ENCODE peak calls at places on chromosome 3, in five cellular contexts. One of them, this sample, is unnamed.

GRCh38 chr3:182683335-182684257 is 109.7 kb upstream of the ATP11B start:
- DNase-seq in A549: peak
- DNase-seq in HepG2: peak
- DNase-seq in K562: peak
- DNase-seq in GM12878: peak
- DNase-seq in this sample: peak

GRCh38 chr3:7621645-7622044 is 760.7 kb downstream of the GRM7 start:
- DNase-seq in A549: no peak
- DNase-seq in HepG2: no peak
- DNase-seq in K562: no peak
- DNase-seq in GM12878: no peak
- DNase-seq in this sample: no peak

GRCh38 chr3:160981217-160981938 is 123.8 kb downstream of the B3GALNT1 start:
- DNase-seq in A549: no peak
- DNase-seq in HepG2: no peak
- DNase-seq in K562: no peak
- DNase-seq in GM12878: peak
- DNase-seq in this sample: no peak

GRCh38 chr3:94206291-94206690 is 143.4 kb downstream of the NSUN3 start:
- DNase-seq in A549: no peak
- DNase-seq in HepG2: no peak
- DNase-seq in K562: no peak
- DNase-seq in GM12878: no peak
- DNase-seq in this sample: no peak

GRCh38 chr3:187398955-187399354 is 30.8 kb downstream of the RTP4 start:
- DNase-seq in A549: no peak
- DNase-seq in HepG2: no peak
- DNase-seq in K562: no peak
- DNase-seq in GM12878: no peak
- DNase-seq in this sample: no peak

GRCh38 chr3:102102394-102102793 is 253.1 kb downstream of the NFKBIZ start:
- DNase-seq in A549: peak
- DNase-seq in HepG2: no peak
- DNase-seq in K562: no peak
- DNase-seq in GM12878: no peak
- DNase-seq in this sample: no peak

GRCh38 chr3:155741598-155741997 is 3.3 kb downstream of the PLCH1 start:
- DNase-seq in A549: no peak
- DNase-seq in HepG2: no peak
- DNase-seq in K562: no peak
- DNase-seq in GM12878: no peak
- DNase-seq in this sample: no peak

GRCh38 chr3:129118745-129119144 is 2.9 kb downstream of the RAB43 start:
- DNase-seq in A549: no peak
- DNase-seq in HepG2: no peak
- DNase-seq in K562: no peak
- DNase-seq in GM12878: no peak
- DNase-seq in this sample: no peak

GRCh38 chr3:196684548-196685407 is 27.3 kb downstream of the CEP19 start:
- DNase-seq in A549: peak
- DNase-seq in HepG2: peak
- DNase-seq in K562: peak
- DNase-seq in GM12878: peak
- DNase-seq in this sample: peak

GRCh38 chr3:31105438-31106077 is 211.1 kb upstream of the GADL1 start:
- DNase-seq in A549: peak
- DNase-seq in HepG2: no peak
- DNase-seq in K562: peak
- DNase-seq in GM12878: no peak
- DNase-seq in this sample: no peak

GRCh38 chr3:40780801-40781406 is 256.1 kb downstream of the ZNF621 start:
- DNase-seq in A549: no peak
- DNase-seq in HepG2: no peak
- DNase-seq in K562: no peak
- DNase-seq in GM12878: no peak
- DNase-seq in this sample: no peak

GRCh38 chr3:128426128-128426921 is 40.4 kb downstream of the DNAJB8 start:
- DNase-seq in A549: peak
- DNase-seq in HepG2: peak
- DNase-seq in K562: peak
- DNase-seq in GM12878: no peak
- DNase-seq in this sample: peak

GRCh38 chr3:140816372-140816771 is 125.3 kb upstream of the SLC25A36 start:
- DNase-seq in A549: no peak
- DNase-seq in HepG2: no peak
- DNase-seq in K562: no peak
- DNase-seq in GM12878: peak
- DNase-seq in this sample: no peak

GRCh38 chr3:197791120-197792018 is at the start of gene LRCH3:
- DNase-seq in A549: peak
- DNase-seq in HepG2: peak
- DNase-seq in K562: peak
- DNase-seq in GM12878: no peak
- DNase-seq in this sample: peak

GRCh38 chr3:122916084-122916483 is 111.5 kb downstream of the SEMA5B start:
- DNase-seq in A549: no peak
- DNase-seq in HepG2: no peak
- DNase-seq in K562: no peak
- DNase-seq in GM12878: no peak
- DNase-seq in this sample: no peak
- TF ChIP-seq ESRRA in A549: no peak
- TF ChIP-seq ESRRA in HepG2: no peak
- TF ChIP-seq ESRRA in K562: no peak
- TF ChIP-seq ESRRA in GM12878: no peak
- TF ChIP-seq ESRRA in this sample: no peak

DNA sequence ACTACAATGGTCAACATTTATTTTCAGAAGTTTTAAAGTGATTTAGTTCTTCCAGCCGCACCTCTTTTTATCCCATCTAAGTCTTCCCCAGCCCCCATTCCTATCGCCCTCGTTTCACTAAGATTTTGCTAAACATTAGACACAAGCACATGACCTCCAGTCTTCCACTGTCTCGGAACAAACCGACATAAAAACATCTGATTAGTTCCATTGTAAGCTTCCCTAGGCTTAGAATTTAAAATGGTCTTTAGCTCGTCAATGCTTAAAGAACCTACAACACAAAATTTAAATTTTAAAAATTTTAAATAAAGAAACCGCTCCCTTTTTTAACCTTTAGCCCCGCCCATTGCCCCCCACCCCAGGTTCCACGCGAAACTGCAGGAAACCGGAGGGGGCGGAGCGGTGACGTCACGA is 273 bp upstream of the TSC22D2 start:
- DNase-seq in A549: no peak
- DNase-seq in HepG2: no peak
- DNase-seq in K562: no peak
- DNase-seq in GM12878: no peak
- DNase-seq in this sample: no peak
- TF ChIP-seq ESRRA in A549: no peak
- TF ChIP-seq ESRRA in HepG2: no peak
- TF ChIP-seq ESRRA in K562: no peak
- TF ChIP-seq ESRRA in GM12878: no peak
- TF ChIP-seq ESRRA in this sample: no peak

DNA sequence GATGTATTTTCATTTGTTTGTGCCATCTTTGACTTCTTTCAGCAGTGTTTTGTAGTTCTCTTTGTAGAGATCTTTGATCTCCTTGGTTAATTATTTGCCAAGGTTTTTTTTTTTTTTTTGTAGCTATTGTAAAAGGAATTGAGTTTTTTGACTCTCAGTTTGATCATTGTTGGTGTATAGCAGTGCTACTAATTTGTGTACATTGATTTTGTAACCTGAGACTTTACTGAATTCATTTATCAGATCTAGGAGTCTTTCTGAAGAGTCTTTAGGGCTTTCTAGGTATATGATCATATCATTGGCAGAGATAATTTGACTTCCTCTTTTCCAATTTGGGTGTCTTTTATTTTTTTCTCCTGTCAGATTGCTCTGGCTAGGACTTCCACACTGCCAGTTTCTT is 42.2 kb upstream of the POMGNT2 start:
- DNase-seq in A549: no peak
- DNase-seq in HepG2: peak
- DNase-seq in K562: no peak
- DNase-seq in GM12878: no peak
- DNase-seq in this sample: no peak
- TF ChIP-seq ESRRA in A549: no peak
- TF ChIP-seq ESRRA in HepG2: no peak
- TF ChIP-seq ESRRA in K562: no peak
- TF ChIP-seq ESRRA in GM12878: no peak
- TF ChIP-seq ESRRA in this sample: no peak

GRCh38 chr3:71064976-71065763 is 518.4 kb downstream of the FOXP1 start:
- DNase-seq in A549: peak
- DNase-seq in HepG2: peak
- DNase-seq in K562: peak
- DNase-seq in GM12878: no peak
- DNase-seq in this sample: peak
- TF ChIP-seq ESRRA in A549: no peak
- TF ChIP-seq ESRRA in HepG2: no peak
- TF ChIP-seq ESRRA in K562: peak
- TF ChIP-seq ESRRA in GM12878: no peak
- TF ChIP-seq ESRRA in this sample: no peak

GRCh38 chr3:52487788-52488691 is 7.1 kb upstream of the STAB1 start:
- DNase-seq in A549: no peak
- DNase-seq in HepG2: no peak
- DNase-seq in K562: no peak
- DNase-seq in GM12878: no peak
- DNase-seq in this sample: no peak
- TF ChIP-seq ESRRA in A549: no peak
- TF ChIP-seq ESRRA in HepG2: no peak
- TF ChIP-seq ESRRA in K562: no peak
- TF ChIP-seq ESRRA in GM12878: no peak
- TF ChIP-seq ESRRA in this sample: no peak

GRCh38 chr3:170027691-170028102 is 10.1 kb upstream of the GPR160 start:
- DNase-seq in A549: no peak
- DNase-seq in HepG2: peak
- DNase-seq in K562: no peak
- DNase-seq in GM12878: no peak
- DNase-seq in this sample: no peak
- TF ChIP-seq ESRRA in A549: no peak
- TF ChIP-seq ESRRA in HepG2: no peak
- TF ChIP-seq ESRRA in K562: no peak
- TF ChIP-seq ESRRA in GM12878: no peak
- TF ChIP-seq ESRRA in this sample: no peak

GRCh38 chr3:52600258-52600657 is 63.9 kb downstream of the UQCC5 start:
- DNase-seq in A549: no peak
- DNase-seq in HepG2: no peak
- DNase-seq in K562: no peak
- DNase-seq in GM12878: no peak
- DNase-seq in this sample: no peak
- TF ChIP-seq ESRRA in A549: no peak
- TF ChIP-seq ESRRA in HepG2: no peak
- TF ChIP-seq ESRRA in K562: no peak
- TF ChIP-seq ESRRA in GM12878: no peak
- TF ChIP-seq ESRRA in this sample: no peak

GRCh38 chr3:75254685-75255084 is 409.4 kb upstream of the FRG2C start:
- DNase-seq in A549: no peak
- DNase-seq in HepG2: no peak
- DNase-seq in K562: no peak
- DNase-seq in GM12878: no peak
- DNase-seq in this sample: peak
- TF ChIP-seq ESRRA in A549: no peak
- TF ChIP-seq ESRRA in HepG2: no peak
- TF ChIP-seq ESRRA in K562: no peak
- TF ChIP-seq ESRRA in GM12878: no peak
- TF ChIP-seq ESRRA in this sample: no peak